ENCODE peak calls at places on chromosomes 1 and 21, in four cellular contexts. O, Z, Q and T are unnamed samples.

GRCh38 chr1:229880271-229881170 is 186.5 kb upstream of the GALNT2 start:
- DNase-seq in O (no peak), Z (no peak), Q (no peak), T (no peak)

GRCh38 chr1:40532844-40533424 is 1.5 kb downstream of the ZNF684 start:
- DNase-seq in O (no peak), Z (no peak), Q (peak; percentile 29), T (no peak)

GRCh38 chr1:9807541-9807940 is 16.2 kb downstream of the CLSTN1 start:
- DNase-seq in O (no peak), Z (no peak), Q (no peak), T (no peak)

GRCh38 chr1:204437796-204438570 is 26.4 kb upstream of the PPP1R15B start:
- DNase-seq in O (no peak), Z (no peak), Q (no peak), T (no peak)

GRCh38 chr21:46457801-46458314 is 833 bp upstream of the DIP2A start:
- DNase-seq in O (no peak), Z (peak; percentile 18), Q (peak; percentile 28), T (peak; percentile 10)

GRCh38 chr21:15063821-15064575 is 802 bp downstream of the NRIP1 start:
- DNase-seq in O (no peak), Z (no peak), Q (peak; percentile 51), T (no peak)

GRCh38 chr1:202104073-202104472 is 18.6 kb upstream of the GPR37L1 start:
- DNase-seq in O (no peak), Z (no peak), Q (no peak), T (no peak)

GRCh38 chr1:114700026-114700600 is 4.8 kb upstream of the AMPD1 start:
- DNase-seq in O (no peak), Z (no peak), Q (no peak), T (no peak)

GRCh38 chr1:36322085-36322785 is 1.2 kb downstream of the EVA1B start:
- DNase-seq in O (no peak), Z (no peak), Q (no peak), T (no peak)

GRCh38 chr1:219383273-219383672 is 209.6 kb downstream of the LYPLAL1 start:
- DNase-seq in O (no peak), Z (no peak), Q (no peak), T (no peak)

GRCh38 chr21:38646213-38646837 is 148.0 kb upstream of the ERG start:
- DNase-seq in O (no peak), Z (no peak), Q (no peak), T (no peak)

GRCh38 chr1:43305461-43305860 is 4.7 kb downstream of the TIE1 start:
- DNase-seq in O (no peak), Z (no peak), Q (no peak), T (no peak)

GRCh38 chr1:91282695-91283420 is 121.8 kb downstream of the HFM1 start:
- DNase-seq in O (peak; percentile 13), Z (no peak), Q (peak; percentile 52), T (no peak)

GRCh38 chr21:35924714-35925301 is 135.5 kb downstream of the SETD4 start:
- DNase-seq in O (no peak), Z (no peak), Q (no peak), T (no peak)

GRCh38 chr1:37877991-37878544 is 18.7 kb upstream of the MTF1 start:
- DNase-seq in O (no peak), Z (no peak), Q (no peak), T (no peak)

GRCh38 chr1:10507111-10507879 is 32.5 kb downstream of the PEX14 start:
- DNase-seq in O (no peak), Z (no peak), Q (peak; percentile 62), T (peak; percentile 24)

GRCh38 chr1:180327089-180327488 is 97.0 kb downstream of the LHX4 start:
- DNase-seq in O (no peak), Z (no peak), Q (no peak), T (no peak)

GRCh38 chr1:209879539-209879938 is 51.8 kb downstream of the UTP25 start:
- DNase-seq in O (no peak), Z (no peak), Q (peak; percentile 76), T (no peak)